ENCODE peak calls at places on chromosomes 2 and 18, in five cellular contexts. N is Peyer's patch, M is lower lobe of right lung, D is nephron progenitor cell, P is GM06990. X is an unnamed sample.

GRCh38 chr18:58581265-58581664 is 47.6 kb downstream of the ALPK2 start:
- DNase-seq in N (no peak), M (no peak), D (no peak), P (no peak), X (no peak)

GRCh38 chr2:106963156-106963555 is 77.2 kb upstream of the ST6GAL2 start:
- DNase-seq in N (no peak), M (no peak), D (no peak), P (no peak), X (no peak)

GRCh38 chr2:2734308-2734707 is 403.2 kb upstream of the MYT1L start:
- DNase-seq in N (no peak), M (no peak), D (no peak), P (no peak), X (no peak)

GRCh38 chr2:119431155-119431975 is at the start of gene TMEM37:
- DNase-seq in N (peak; percentile 30), M (peak; percentile 77), D (peak; percentile 88), P (peak; percentile 72), X (no peak)

GRCh38 chr2:193963472-193964119 is 1693.4 kb upstream of the SLC39A10 start:
- DNase-seq in N (no peak), M (no peak), D (peak; percentile 25), P (no peak), X (no peak)

GRCh38 chr2:60530228-60530627 is 23.2 kb downstream of the BCL11A start:
- DNase-seq in N (no peak), M (no peak), D (no peak), P (no peak), X (no peak)

GRCh38 chr2:48346124-48346536 is 183.8 kb upstream of the STON1 start:
- DNase-seq in N (no peak), M (peak; percentile 65), D (no peak), P (no peak), X (no peak)

GRCh38 chr2:2564300-2565085 is 233.4 kb upstream of the MYT1L start:
- DNase-seq in N (no peak), M (no peak), D (no peak), P (no peak), X (no peak)

GRCh38 chr2:181581534-181581933 is 75.4 kb downstream of the CERKL start:
- DNase-seq in N (no peak), M (no peak), D (no peak), P (no peak), X (no peak)

GRCh38 chr2:199160677-199161465 is 296.9 kb downstream of the SATB2 start:
- DNase-seq in N (no peak), M (no peak), D (no peak), P (no peak), X (no peak)

GRCh38 chr2:101622210-101622609 is 75.3 kb upstream of the MAP4K4 start:
- DNase-seq in N (no peak), M (no peak), D (no peak), P (no peak), X (no peak)

GRCh38 chr2:70946832-70947442 is 11.2 kb downstream of the ATP6V1B1 start:
- DNase-seq in N (peak; percentile 43), M (no peak), D (peak; percentile 75), P (no peak), X (peak; percentile 38)

GRCh38 chr18:7429831-7430230 is 137.3 kb upstream of the PTPRM start:
- DNase-seq in N (no peak), M (no peak), D (no peak), P (no peak), X (no peak)

GRCh38 chr18:13266208-13267100 is 47.9 kb downstream of the LDLRAD4 start:
- DNase-seq in N (no peak), M (peak; percentile 68), D (no peak), P (no peak), X (no peak)

GRCh38 chr2:158061763-158062162 is 39.9 kb upstream of the UPP2 start:
- DNase-seq in N (no peak), M (no peak), D (no peak), P (no peak), X (no peak)

GRCh38 chr2:141992695-141993094 is 138.1 kb downstream of the LRP1B start:
- DNase-seq in N (no peak), M (no peak), D (no peak), P (no peak), X (no peak)

GRCh38 chr18:48314694-48315093 is 94.5 kb downstream of the ZBTB7C start:
- DNase-seq in N (no peak), M (no peak), D (no peak), P (no peak), X (no peak)

GRCh38 chr18:31101148-31102019 is 837 bp downstream of the DSC2 start:
- DNase-seq in N (no peak), M (peak; percentile 89), D (peak; percentile 68), P (peak; percentile 31), X (peak; percentile 72)

GRCh38 chr2:43214253-43214652 is 12.2 kb downstream of the ZFP36L2 start:
- DNase-seq in N (no peak), M (peak; percentile 25), D (no peak), P (no peak), X (no peak)

GRCh38 chr2:111139637-111140317 is 19.1 kb downstream of the BCL2L11 start:
- DNase-seq in N (no peak), M (no peak), D (no peak), P (no peak), X (no peak)

GRCh38 chr2:102356741-102357140 is 1.1 kb downstream of the IL18R1 start:
- DNase-seq in N (no peak), M (no peak), D (no peak), P (no peak), X (no peak)

GRCh38 chr2:31239842-31240198 is 5.9 kb downstream of the EHD3 start:
- DNase-seq in N (no peak), M (no peak), D (no peak), P (no peak), X (peak; percentile 91)

GRCh38 chr2:239293450-239294430 is 107.1 kb downstream of the HDAC4 start:
- DNase-seq in N (no peak), M (peak; percentile 41), D (no peak), P (peak; percentile 52), X (no peak)

GRCh38 chr2:190506666-190507065 is 27.9 kb downstream of the NEMP2 start:
- DNase-seq in N (no peak), M (no peak), D (no peak), P (no peak), X (no peak)

GRCh38 chr18:9091066-9091476 is 11.4 kb upstream of the NDUFV2 start:
- DNase-seq in N (no peak), M (no peak), D (no peak), P (no peak), X (no peak)

GRCh38 chr18:46097378-46097852 is 681 bp downstream of the ATP5F1A start:
- DNase-seq in N (no peak), M (no peak), D (no peak), P (no peak), X (no peak)

GRCh38 chr2:102967451-102967850 is 205.6 kb downstream of the TMEM182 start:
- DNase-seq in N (no peak), M (no peak), D (no peak), P (no peak), X (no peak)

GRCh38 chr18:3526421-3527354 is 76.7 kb downstream of the TGIF1 start:
- DNase-seq in N (no peak), M (no peak), D (peak; percentile 9), P (no peak), X (no peak)

GRCh38 chr2:215982465-215982875 is 30.9 kb downstream of the MREG start:
- DNase-seq in N (no peak), M (no peak), D (no peak), P (no peak), X (no peak)

GRCh38 chr2:238240761-238241711 is 1.2 kb upstream of the HES6 start:
- DNase-seq in N (no peak), M (peak; percentile 78), D (peak; percentile 85), P (peak; percentile 58), X (peak; percentile 73)

DNA sequence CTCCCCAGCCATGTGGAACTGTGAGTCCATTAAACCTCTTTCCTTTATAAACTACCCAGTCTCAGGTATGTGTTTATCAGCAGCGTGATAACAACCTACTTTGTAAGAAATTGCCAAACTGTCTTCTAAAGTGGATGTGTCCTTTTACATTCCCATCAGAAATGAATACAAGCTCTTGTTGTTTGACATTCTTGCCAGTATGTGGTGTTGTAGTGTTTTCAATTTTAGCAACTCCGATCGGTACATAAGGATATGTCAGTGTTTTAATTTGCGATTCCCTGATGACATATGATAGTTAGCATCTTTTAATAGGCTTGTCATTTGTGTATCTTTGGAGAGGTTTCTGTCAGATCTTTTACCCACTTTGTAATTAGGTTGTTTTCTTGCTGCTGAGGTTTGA is 1156.3 kb upstream of the CRIM1 start:
- DNase-seq in N (no peak), M (no peak), D (no peak), P (no peak), X (no peak)
- TF ChIP-seq CTCF in N (no peak), M (no peak), D (no peak), P (no peak), X (no peak)

GRCh38 chr18:28637897-28638296 is 461.0 kb upstream of the CDH2 start:
- DNase-seq in N (no peak), M (no peak), D (no peak), P (no peak), X (no peak)
- TF ChIP-seq CTCF in N (no peak), M (no peak), D (no peak), P (no peak), X (no peak)

DNA sequence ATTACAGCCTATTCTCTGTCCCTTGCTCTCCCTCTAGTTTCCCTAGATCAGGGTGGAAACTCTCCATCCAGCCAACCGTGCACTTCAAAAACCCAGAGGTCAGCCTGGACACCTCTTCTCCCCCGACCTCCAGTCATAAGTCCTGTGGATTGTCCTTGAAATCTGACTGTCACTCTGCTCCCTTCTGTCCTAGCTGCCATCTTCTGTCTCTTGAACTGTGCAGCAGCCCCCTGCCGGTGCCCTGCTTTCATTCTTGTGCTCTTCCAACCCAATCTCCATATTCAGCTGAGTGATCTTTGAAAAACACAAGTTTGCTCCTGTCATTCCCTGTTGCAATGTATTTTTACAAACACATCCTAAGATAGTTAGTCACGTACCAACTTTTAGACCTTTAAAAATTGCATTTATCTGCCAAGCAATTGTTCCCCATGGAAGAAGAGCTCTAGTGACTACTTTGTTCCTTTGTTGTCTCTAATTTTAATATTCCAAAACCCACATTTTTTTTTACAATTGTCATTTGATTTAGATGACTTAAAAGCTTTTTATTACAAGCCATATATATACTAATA is 254.3 kb downstream of the CAMKMT start:
- DNase-seq in N (no peak), M (no peak), D (peak; percentile 1), P (no peak), X (no peak)
- TF ChIP-seq CTCF in N (no peak), M (no peak), D (no peak), P (peak; percentile 27), X (no peak)

DNA sequence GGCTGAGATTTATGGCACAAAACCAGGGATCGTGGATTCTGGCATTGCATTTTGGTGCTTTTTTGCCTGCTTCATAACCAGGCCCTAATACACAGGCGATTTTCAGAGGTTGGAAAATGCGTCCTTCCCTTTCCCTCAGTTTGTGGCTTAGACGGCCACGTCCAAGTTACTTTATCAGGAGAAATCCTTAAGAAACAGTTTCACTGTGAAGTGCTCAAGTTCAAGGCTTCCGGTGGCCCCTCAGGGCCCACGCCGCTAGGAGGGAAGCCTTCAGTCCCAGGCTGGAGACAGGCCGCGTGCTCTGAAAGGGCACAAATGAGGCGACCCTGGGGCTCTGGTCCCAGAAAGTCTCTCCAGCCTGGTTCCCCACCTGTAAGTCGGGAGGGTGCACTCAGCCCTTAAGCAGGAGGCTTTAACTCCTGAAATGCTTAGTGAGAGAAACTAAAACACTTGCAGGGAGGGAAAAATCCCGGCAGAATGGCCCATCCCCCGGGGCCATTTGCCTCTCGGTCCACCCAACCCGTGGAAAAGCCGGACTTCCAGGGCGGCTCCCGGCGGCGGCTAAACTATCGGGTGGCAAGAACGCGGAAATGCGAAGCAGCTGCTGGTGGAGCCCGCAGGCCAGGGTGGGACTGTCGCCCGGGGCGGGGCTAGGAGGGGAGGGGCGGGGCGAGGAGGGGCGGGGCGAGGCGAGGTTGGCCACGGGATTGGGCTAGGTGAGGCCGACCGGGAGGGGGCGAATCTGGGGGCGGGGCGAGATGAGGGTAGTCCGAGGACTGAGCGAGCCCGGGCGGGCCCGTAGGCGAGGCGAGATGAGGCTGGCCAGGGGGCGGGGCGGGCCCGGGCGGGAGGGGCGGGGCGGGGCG is 574 bp upstream of the SLC66A3 start:
- DNase-seq in N (peak; percentile 98), M (peak; percentile 99), D (peak; percentile 99), P (peak; percentile 92), X (peak; percentile 99)
- TF ChIP-seq CTCF in N (no peak), M (no peak), D (no peak), P (no peak), X (no peak)